ENCODE peak calls at places on chromosomes 7 and 10, in six cellular contexts. W is stomach, Y is spleen, M is HCT116, L is K562, F is prostate gland. U is an unnamed sample.

GRCh38 chr7:30240401-30240800 is 44.0 kb upstream of the ZNRF2 start:
- DNase-seq in F (no peak), M (no peak), W (no peak), Y (no peak), L (peak; percentile 27), U (no peak)

GRCh38 chr7:114806590-114807167 is 115.2 kb upstream of the MDFIC start:
- DNase-seq in L (no peak), Y (no peak), F (no peak), W (peak; percentile 76), M (no peak), U (no peak)

GRCh38 chr7:68980011-68980410 is 618.3 kb upstream of the AUTS2 start:
- DNase-seq in W (no peak), M (no peak), F (no peak), Y (no peak), L (no peak), U (no peak)

GRCh38 chr7:29957521-29957920 is 32.1 kb downstream of the SCRN1 start:
- DNase-seq in F (no peak), M (no peak), Y (no peak), W (no peak), L (no peak), U (no peak)

GRCh38 chr7:103381280-103382061 is 34.0 kb downstream of the PSMC2 start:
- DNase-seq in Y (no peak), W (no peak), M (no peak), L (no peak), F (no peak), U (no peak)

GRCh38 chr7:124459101-124460052 is 306.2 kb downstream of the GPR37 start:
- DNase-seq in M (no peak), L (no peak), Y (no peak), F (no peak), W (no peak), U (no peak)

GRCh38 chr7:79528421-79528820 is 75.0 kb upstream of the MAGI2 start:
- DNase-seq in M (peak; percentile 44), L (no peak), Y (no peak), W (no peak), F (no peak), U (no peak)

GRCh38 chr7:155188821-155189599 is 108.7 kb upstream of the INSIG1 start:
- DNase-seq in M (no peak), F (no peak), L (no peak), W (no peak), Y (no peak), U (no peak)

GRCh38 chr7:105766421-105767191 is 109.8 kb downstream of the ATXN7L1 start:
- DNase-seq in W (no peak), M (no peak), L (no peak), Y (peak; percentile 32), F (no peak), U (no peak)

GRCh38 chr7:115559877-115560276 is 470.7 kb downstream of the TFEC start:
- DNase-seq in W (no peak), M (no peak), Y (no peak), L (no peak), F (no peak), U (no peak)

GRCh38 chr7:131899271-131900030 is 343.0 kb upstream of the PODXL start:
- DNase-seq in Y (no peak), L (no peak), F (no peak), M (no peak), W (no peak), U (no peak)

GRCh38 chr10:95517536-95518454 is 43.4 kb downstream of the SORBS1 start:
- DNase-seq in W (peak; percentile 58), M (no peak), Y (no peak), F (no peak), L (peak; percentile 75), U (no peak)

GRCh38 chr10:126131338-126131737 is 235.0 kb downstream of the FANK1 start:
- DNase-seq in L (no peak), Y (no peak), M (no peak), W (no peak), F (no peak), U (no peak)

GRCh38 chr7:103887853-103888602 is 101.4 kb downstream of the RELN start:
- DNase-seq in Y (no peak), W (no peak), M (no peak), F (no peak), L (peak; percentile 68), U (no peak)

GRCh38 chr7:49093218-49093617 is 168.9 kb downstream of the CDC14C start:
- DNase-seq in W (no peak), M (no peak), F (no peak), L (no peak), Y (no peak), U (no peak)

GRCh38 chr10:4254101-4254994 is 469.3 kb upstream of the KLF6 start:
- DNase-seq in W (no peak), M (no peak), Y (peak; percentile 49), F (no peak), L (no peak), U (no peak)

GRCh38 chr10:58237014-58237830 is 30.5 kb downstream of the IPMK start:
- DNase-seq in W (no peak), Y (no peak), M (peak; percentile 59), F (no peak), L (no peak), U (no peak)

GRCh38 chr7:158141221-158141582 is 446.4 kb downstream of the PTPRN2 start:
- DNase-seq in L (no peak), M (no peak), Y (no peak), W (no peak), F (no peak), U (no peak)

GRCh38 chr7:38478404-38478803 is 152.8 kb downstream of the AMPH start:
- DNase-seq in Y (no peak), W (no peak), L (no peak), M (no peak), F (no peak), U (no peak)

GRCh38 chr7:27128776-27129728 is 1.5 kb downstream of the HOXA4 start:
- DNase-seq in W (no peak), F (no peak), M (no peak), Y (no peak), L (no peak), U (no peak)

GRCh38 chr7:113521468-113521867 is 397.3 kb downstream of the PPP1R3A start:
- DNase-seq in L (no peak), Y (no peak), M (no peak), F (no peak), W (no peak), U (no peak)

GRCh38 chr7:44980393-44981034 is 1.7 kb upstream of the MYO1G start:
- DNase-seq in M (no peak), Y (peak; percentile 73), L (no peak), W (no peak), F (no peak), U (no peak)

GRCh38 chr7:44982970-44983369 is 4.2 kb upstream of the MYO1G start:
- DNase-seq in F (no peak), M (no peak), W (no peak), Y (peak; percentile 51), L (no peak), U (no peak)

GRCh38 chr7:44982535-44982923 is 3.7 kb upstream of the MYO1G start:
- DNase-seq in L (no peak), W (no peak), M (no peak), F (no peak), Y (peak; percentile 9), U (no peak)

GRCh38 chr7:44979481-44980392 is 922 bp upstream of the MYO1G start:
- DNase-seq in W (no peak), M (no peak), F (no peak), L (no peak), Y (peak; percentile 83), U (no peak)

GRCh38 chr7:44981035-44981706 is 2.4 kb upstream of the MYO1G start:
- DNase-seq in M (no peak), W (no peak), L (no peak), Y (peak; percentile 68), F (no peak), U (no peak)
- TF ChIP-seq POLR2AphosphoS5 in M (no peak), W (no peak), L (no peak), Y (no peak), F (no peak), U (peak; percentile 18)

GRCh38 chr7:21651697-21652096 is 108.9 kb downstream of the DNAH11 start:
- DNase-seq in F (no peak), W (no peak), Y (no peak), L (no peak), M (no peak), U (no peak)

GRCh38 chr7:21653623-21654022 is 110.8 kb downstream of the DNAH11 start:
- DNase-seq in W (no peak), Y (no peak), L (no peak), M (no peak), F (no peak), U (no peak)
- TF ChIP-seq POLR2A in W (no peak), Y (no peak), L (no peak), M (no peak), F (no peak), U (no peak)

GRCh38 chr10:16893664-16894063 is 76.4 kb upstream of the RSU1 start:
- DNase-seq in M (no peak), Y (no peak), L (no peak), F (no peak), W (no peak), U (no peak)

GRCh38 chr10:16887565-16887964 is 70.3 kb upstream of the RSU1 start:
- DNase-seq in Y (no peak), F (no peak), M (no peak), L (no peak), W (no peak), U (no peak)

GRCh38 chr10:16894834-16895233 is 77.6 kb upstream of the RSU1 start:
- DNase-seq in F (no peak), L (no peak), Y (no peak), W (no peak), M (no peak), U (no peak)

GRCh38 chr10:16890691-16891090 is 73.5 kb upstream of the RSU1 start:
- DNase-seq in W (no peak), L (no peak), M (no peak), Y (no peak), F (no peak), U (no peak)

DNA sequence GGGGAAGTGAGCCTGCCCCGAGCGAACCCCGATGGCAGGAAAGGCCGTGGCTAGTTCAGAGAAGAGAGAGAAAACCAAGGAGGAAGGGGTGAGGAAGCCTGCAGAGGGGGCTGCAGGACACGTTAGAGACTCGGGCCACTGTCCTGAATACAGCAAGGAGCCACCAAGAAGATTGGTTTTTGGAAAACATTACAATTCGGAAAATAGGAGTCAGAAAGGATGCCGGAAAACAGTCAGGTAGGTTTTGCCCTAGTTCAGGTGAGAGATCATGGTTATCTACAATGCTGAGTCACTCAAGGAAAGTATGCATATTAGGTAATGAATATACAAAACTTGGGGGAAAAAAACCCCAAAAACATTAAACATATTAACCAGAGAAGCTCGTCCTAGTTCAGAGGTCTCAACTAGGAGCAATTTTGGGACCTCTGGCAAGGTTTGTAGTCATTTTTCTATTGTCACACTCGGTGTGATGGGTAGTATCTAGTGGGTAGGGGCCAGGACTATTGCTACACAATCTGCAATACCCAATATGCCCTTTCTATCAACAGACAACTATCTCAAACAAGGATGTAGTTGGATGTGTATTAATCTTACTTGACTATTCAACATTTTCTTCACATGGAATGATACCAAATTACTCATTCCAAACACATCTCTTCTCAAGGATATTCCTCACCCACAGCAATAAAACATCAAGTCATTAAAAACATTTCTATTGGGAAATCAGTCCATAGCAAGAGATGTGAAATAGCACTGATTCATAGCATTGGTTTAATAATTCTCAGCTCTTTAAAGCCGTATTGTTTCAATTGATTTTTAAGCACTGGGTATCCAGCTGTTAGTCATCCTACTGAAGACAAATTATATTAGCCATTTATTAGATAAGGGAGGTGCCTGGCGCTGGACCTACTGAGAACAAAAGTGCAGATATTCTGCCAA is 74.4 kb upstream of the RSU1 start:
- DNase-seq in L (peak; percentile 81), W (peak; percentile 29), M (peak; percentile 92), Y (peak; percentile 87), F (no peak), U (no peak)
- TF ChIP-seq POLR2AphosphoS5 in L (peak; percentile 100), W (no peak), M (peak; percentile 97), Y (no peak), F (no peak), U (peak; percentile 94)

GRCh38 chr10:6737758-6738463 is 157.8 kb upstream of the PRKCQ start:
- DNase-seq in M (no peak), F (no peak), W (no peak), Y (no peak), L (no peak), U (no peak)
- TF ChIP-seq POLR2A in M (no peak), F (no peak), W (no peak), Y (no peak), L (no peak), U (no peak)

U was measured in GM12891.